ENCODE peak calls at places on chromosome 3, in seven cellular contexts. One of them, this sample, is unnamed.

GRCh38 chr3:195794708-195795107 is 17.0 kb downstream of the MUC4 start:
- DNase-seq in testis: no peak
- DNase-seq in left ventricle myocardium inferior: no peak
- DNase-seq in breast epithelium: no peak
- DNase-seq in IMR-90: no peak
- DNase-seq in left lung: no peak
- DNase-seq in SJCRH30: no peak
- DNase-seq in this sample: no peak

GRCh38 chr3:150763841-150764483 is 993 bp upstream of the SIAH2 start:
- DNase-seq in SJCRH30: peak; percentile 54
- DNase-seq in left ventricle myocardium inferior: peak; percentile 69
- DNase-seq in breast epithelium: peak; percentile 65
- DNase-seq in testis: peak; percentile 74
- DNase-seq in left lung: peak; percentile 78
- DNase-seq in IMR-90: peak; percentile 54
- DNase-seq in this sample: peak; percentile 34

GRCh38 chr3:72338942-72339749 is 509.1 kb downstream of the SHQ1 start:
- DNase-seq in testis: no peak
- DNase-seq in left ventricle myocardium inferior: peak; percentile 22
- DNase-seq in IMR-90: peak; percentile 97
- DNase-seq in SJCRH30: peak; percentile 65
- DNase-seq in breast epithelium: no peak
- DNase-seq in left lung: peak; percentile 43
- DNase-seq in this sample: no peak

GRCh38 chr3:121324320-121324719 is 221.5 kb downstream of the POLQ start:
- DNase-seq in testis: no peak
- DNase-seq in left ventricle myocardium inferior: no peak
- DNase-seq in left lung: no peak
- DNase-seq in SJCRH30: no peak
- DNase-seq in IMR-90: no peak
- DNase-seq in breast epithelium: no peak
- DNase-seq in this sample: no peak

GRCh38 chr3:173501941-173502489 is 104.5 kb downstream of the NLGN1 start:
- DNase-seq in IMR-90: peak; percentile 4
- DNase-seq in testis: no peak
- DNase-seq in left ventricle myocardium inferior: no peak
- DNase-seq in left lung: no peak
- DNase-seq in breast epithelium: no peak
- DNase-seq in SJCRH30: no peak
- DNase-seq in this sample: no peak

GRCh38 chr3:76212679-76213078 is 427.3 kb upstream of the ZNF717 start:
- DNase-seq in left lung: no peak
- DNase-seq in left ventricle myocardium inferior: no peak
- DNase-seq in SJCRH30: no peak
- DNase-seq in breast epithelium: no peak
- DNase-seq in IMR-90: no peak
- DNase-seq in testis: no peak
- DNase-seq in this sample: no peak

GRCh38 chr3:189983612-189984011 is 137.1 kb downstream of the P3H2 start:
- DNase-seq in IMR-90: no peak
- DNase-seq in left lung: no peak
- DNase-seq in SJCRH30: no peak
- DNase-seq in left ventricle myocardium inferior: no peak
- DNase-seq in testis: no peak
- DNase-seq in breast epithelium: no peak
- DNase-seq in this sample: no peak

GRCh38 chr3:99430348-99431134 is 207.9 kb upstream of the COL8A1 start:
- DNase-seq in left lung: no peak
- DNase-seq in left ventricle myocardium inferior: no peak
- DNase-seq in testis: no peak
- DNase-seq in SJCRH30: no peak
- DNase-seq in IMR-90: peak; percentile 36
- DNase-seq in breast epithelium: no peak
- DNase-seq in this sample: no peak

GRCh38 chr3:69446402-69447072 is 60.6 kb upstream of the FRMD4B start:
- DNase-seq in left ventricle myocardium inferior: no peak
- DNase-seq in testis: no peak
- DNase-seq in breast epithelium: no peak
- DNase-seq in IMR-90: no peak
- DNase-seq in SJCRH30: no peak
- DNase-seq in left lung: no peak
- DNase-seq in this sample: no peak

GRCh38 chr3:152835311-152836102 is 576 bp downstream of the P2RY1 start:
- DNase-seq in testis: peak; percentile 76
- DNase-seq in SJCRH30: peak; percentile 10
- DNase-seq in left lung: peak; percentile 60
- DNase-seq in left ventricle myocardium inferior: peak; percentile 71
- DNase-seq in breast epithelium: peak; percentile 52
- DNase-seq in IMR-90: peak; percentile 4
- DNase-seq in this sample: no peak

GRCh38 chr3:171320721-171321120 is 139.5 kb downstream of the TNIK start:
- DNase-seq in breast epithelium: no peak
- DNase-seq in IMR-90: peak; percentile 40
- DNase-seq in testis: peak; percentile 25
- DNase-seq in SJCRH30: peak; percentile 55
- DNase-seq in left lung: no peak
- DNase-seq in left ventricle myocardium inferior: no peak
- DNase-seq in this sample: no peak

GRCh38 chr3:66633982-66634381 is 133.2 kb upstream of the LRIG1 start:
- DNase-seq in IMR-90: no peak
- DNase-seq in testis: no peak
- DNase-seq in breast epithelium: no peak
- DNase-seq in left lung: no peak
- DNase-seq in left ventricle myocardium inferior: no peak
- DNase-seq in SJCRH30: no peak
- DNase-seq in this sample: no peak

GRCh38 chr3:45528429-45528828 is 66.1 kb upstream of the LIMD1 start:
- DNase-seq in left ventricle myocardium inferior: no peak
- DNase-seq in IMR-90: peak; percentile 83
- DNase-seq in breast epithelium: no peak
- DNase-seq in left lung: no peak
- DNase-seq in SJCRH30: no peak
- DNase-seq in testis: no peak
- DNase-seq in this sample: no peak

GRCh38 chr3:48558446-48559134 is 2.0 kb upstream of the PFKFB4 start:
- DNase-seq in left lung: peak; percentile 87
- DNase-seq in testis: peak; percentile 38
- DNase-seq in left ventricle myocardium inferior: peak; percentile 47
- DNase-seq in SJCRH30: no peak
- DNase-seq in IMR-90: no peak
- DNase-seq in breast epithelium: no peak
- DNase-seq in this sample: no peak

GRCh38 chr3:63864008-63864871 is 573 bp downstream of the ATXN7 start:
- DNase-seq in breast epithelium: no peak
- DNase-seq in left lung: peak; percentile 48
- DNase-seq in left ventricle myocardium inferior: peak; percentile 45
- DNase-seq in SJCRH30: peak; percentile 7
- DNase-seq in IMR-90: no peak
- DNase-seq in testis: peak; percentile 60
- DNase-seq in this sample: no peak

GRCh38 chr3:100106531-100107155 is 7.7 kb downstream of the FILIP1L start:
- DNase-seq in left ventricle myocardium inferior: no peak
- DNase-seq in breast epithelium: no peak
- DNase-seq in left lung: no peak
- DNase-seq in testis: no peak
- DNase-seq in IMR-90: peak; percentile 57
- DNase-seq in SJCRH30: no peak
- DNase-seq in this sample: no peak

GRCh38 chr3:79167651-79168416 is 600.0 kb downstream of the ROBO1 start:
- DNase-seq in testis: no peak
- DNase-seq in left ventricle myocardium inferior: no peak
- DNase-seq in SJCRH30: no peak
- DNase-seq in IMR-90: peak; percentile 97
- DNase-seq in left lung: no peak
- DNase-seq in breast epithelium: no peak
- DNase-seq in this sample: no peak

GRCh38 chr3:38002291-38002876 is 11.8 kb downstream of the VILL start:
- DNase-seq in left ventricle myocardium inferior: no peak
- DNase-seq in IMR-90: no peak
- DNase-seq in testis: no peak
- DNase-seq in left lung: peak; percentile 26
- DNase-seq in SJCRH30: no peak
- DNase-seq in breast epithelium: no peak
- DNase-seq in this sample: no peak

GRCh38 chr3:43378066-43378935 is 92.0 kb downstream of the SNRK start:
- DNase-seq in left ventricle myocardium inferior: no peak
- DNase-seq in SJCRH30: peak; percentile 8
- DNase-seq in breast epithelium: no peak
- DNase-seq in testis: peak; percentile 33
- DNase-seq in left lung: no peak
- DNase-seq in IMR-90: peak; percentile 38
- DNase-seq in this sample: peak; percentile 37

GRCh38 chr3:153052096-153052460 is 109.9 kb upstream of the RAP2B start:
- DNase-seq in testis: peak; percentile 28
- DNase-seq in left lung: peak; percentile 68
- DNase-seq in breast epithelium: no peak
- DNase-seq in left ventricle myocardium inferior: no peak
- DNase-seq in SJCRH30: peak; percentile 69
- DNase-seq in IMR-90: peak; percentile 95
- DNase-seq in this sample: no peak

GRCh38 chr3:6467186-6467585 is 393.7 kb upstream of the GRM7 start:
- DNase-seq in testis: no peak
- DNase-seq in left lung: no peak
- DNase-seq in breast epithelium: no peak
- DNase-seq in left ventricle myocardium inferior: no peak
- DNase-seq in SJCRH30: no peak
- DNase-seq in IMR-90: no peak
- DNase-seq in this sample: no peak

DNA sequence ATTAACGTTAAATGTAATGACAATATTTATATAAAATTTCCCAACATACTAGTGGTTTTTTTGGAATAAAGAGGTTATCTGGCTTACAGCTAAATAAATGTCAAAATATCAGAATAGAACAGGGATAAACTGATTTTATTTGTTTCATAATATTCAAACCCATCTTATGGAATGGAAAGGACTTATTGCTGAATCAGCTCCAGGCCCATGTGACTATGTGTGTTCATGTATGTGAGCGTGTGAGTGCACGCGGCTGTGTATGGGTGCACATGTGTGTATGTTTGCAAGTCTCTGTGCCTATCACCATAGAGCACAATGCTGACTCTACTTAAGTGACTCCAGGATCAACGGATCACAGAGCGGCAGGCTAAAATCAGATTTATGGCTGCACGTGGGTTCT is 392.3 kb upstream of the GRM7 start:
- DNase-seq in left ventricle myocardium inferior: no peak
- DNase-seq in testis: no peak
- DNase-seq in left lung: no peak
- DNase-seq in IMR-90: no peak
- DNase-seq in SJCRH30: no peak
- DNase-seq in breast epithelium: no peak
- DNase-seq in this sample: no peak
- H3K9me3 ChIP-seq in left ventricle myocardium inferior: no peaks in the 10 kb centered on the region
- H3K9me3 ChIP-seq in testis: no peaks in the 10 kb centered on the region
- H3K9me3 ChIP-seq in left lung: no peaks in the 10 kb centered on the region
- H3K9me3 ChIP-seq in IMR-90: peaks cover 3% of the 10 kb centered on the region
- H3K9me3 ChIP-seq in SJCRH30: no peaks in the 10 kb centered on the region
- H3K9me3 ChIP-seq in breast epithelium: no peaks in the 10 kb centered on the region
- H3K9me3 ChIP-seq in this sample: no peaks in the 10 kb centered on the region

GRCh38 chr3:6528951-6529350 is 332.0 kb upstream of the GRM7 start:
- DNase-seq in testis: no peak
- DNase-seq in IMR-90: no peak
- DNase-seq in left ventricle myocardium inferior: no peak
- DNase-seq in SJCRH30: no peak
- DNase-seq in left lung: no peak
- DNase-seq in breast epithelium: no peak
- DNase-seq in this sample: no peak
- H3K9me3 ChIP-seq in testis: no peaks in the 10 kb centered on the region
- H3K9me3 ChIP-seq in IMR-90: peaks cover 5% of the 10 kb centered on the region
- H3K9me3 ChIP-seq in left ventricle myocardium inferior: no peaks in the 10 kb centered on the region
- H3K9me3 ChIP-seq in SJCRH30: no peaks in the 10 kb centered on the region
- H3K9me3 ChIP-seq in left lung: no peaks in the 10 kb centered on the region
- H3K9me3 ChIP-seq in breast epithelium: no peaks in the 10 kb centered on the region
- H3K9me3 ChIP-seq in this sample: no peaks in the 10 kb centered on the region

DNA sequence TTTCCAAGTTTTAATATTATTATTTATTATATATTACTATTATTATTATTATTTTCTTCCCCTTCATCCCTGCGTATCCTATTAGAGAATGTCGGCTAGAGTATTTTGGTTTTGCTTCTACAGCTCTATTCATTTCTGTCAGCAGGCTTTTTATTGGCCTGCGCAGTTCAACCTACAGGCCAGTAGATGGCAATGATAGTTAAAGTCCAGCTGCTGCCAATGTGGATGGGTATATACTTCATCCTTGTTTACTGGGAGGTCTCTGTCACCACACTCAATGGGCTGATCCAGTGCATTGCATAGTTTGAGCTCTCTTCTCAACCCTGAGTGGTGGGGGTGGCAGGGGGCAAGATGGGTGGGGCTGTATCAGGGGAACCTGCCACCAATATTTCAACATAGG is 799.8 kb downstream of the NSUN3 start:
- DNase-seq in left lung: no peak
- DNase-seq in left ventricle myocardium inferior: no peak
- DNase-seq in breast epithelium: no peak
- DNase-seq in IMR-90: no peak
- DNase-seq in testis: peak; percentile 52
- DNase-seq in SJCRH30: peak; percentile 27
- DNase-seq in this sample: no peak
- H3K9me3 ChIP-seq in left lung: peaks cover 57% of the 10 kb centered on the region
- H3K9me3 ChIP-seq in left ventricle myocardium inferior: peaks cover 67% of the 10 kb centered on the region
- H3K9me3 ChIP-seq in breast epithelium: peaks cover 19% of the 10 kb centered on the region
- H3K9me3 ChIP-seq in IMR-90: peaks cover 6% of the 10 kb centered on the region
- H3K9me3 ChIP-seq in testis: no peaks in the 10 kb centered on the region
- H3K9me3 ChIP-seq in SJCRH30: peaks cover 4% of the 10 kb centered on the region
- H3K9me3 ChIP-seq in this sample: no peaks in the 10 kb centered on the region

DNA sequence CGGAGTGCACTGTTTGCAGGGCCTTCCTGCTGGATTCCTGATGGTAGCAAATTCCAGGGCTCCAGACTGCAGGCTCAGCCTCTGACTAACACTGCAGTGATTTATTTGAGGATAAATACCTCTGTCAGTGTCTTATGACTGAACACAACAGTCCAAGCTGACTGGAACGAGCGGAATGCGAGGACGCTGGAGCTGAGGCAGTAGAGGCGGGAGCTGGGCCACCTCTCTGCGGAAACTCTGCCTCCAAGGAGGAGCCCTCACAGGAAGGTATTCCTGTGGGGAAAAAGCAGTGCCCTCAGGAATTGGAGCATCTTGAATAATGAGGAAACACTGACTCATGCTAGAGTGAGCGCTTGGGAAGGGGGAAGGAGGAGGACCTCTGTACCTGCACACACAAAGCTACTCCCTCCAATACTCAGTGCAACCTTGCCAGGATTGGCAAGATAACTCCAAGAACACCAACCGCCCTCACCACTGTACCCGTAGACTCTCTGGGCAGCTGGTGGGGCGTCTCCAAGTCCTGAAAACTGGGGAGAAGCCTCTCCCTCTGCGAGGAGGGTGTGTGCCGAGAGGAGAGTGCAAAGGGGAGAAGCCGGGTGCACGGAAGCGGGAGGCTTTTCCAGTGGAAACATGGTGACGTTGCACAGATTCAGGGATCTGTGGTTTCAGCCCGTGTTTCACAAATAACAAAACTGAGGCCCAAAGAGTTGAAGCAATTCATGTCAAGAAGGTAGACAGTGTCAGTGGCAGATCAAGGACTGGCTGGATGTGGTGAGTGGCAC is 43.0 kb downstream of the VGLL4 start:
- DNase-seq in left lung: peak; percentile 73
- DNase-seq in testis: peak; percentile 82
- DNase-seq in breast epithelium: peak; percentile 83
- DNase-seq in left ventricle myocardium inferior: peak; percentile 64
- DNase-seq in SJCRH30: peak; percentile 88
- DNase-seq in IMR-90: peak; percentile 100
- DNase-seq in this sample: no peak
- H3K9me3 ChIP-seq in left lung: no peaks in the 10 kb centered on the region
- H3K9me3 ChIP-seq in testis: no peaks in the 10 kb centered on the region
- H3K9me3 ChIP-seq in breast epithelium: no peaks in the 10 kb centered on the region
- H3K9me3 ChIP-seq in left ventricle myocardium inferior: no peaks in the 10 kb centered on the region
- H3K9me3 ChIP-seq in SJCRH30: peaks cover 4% of the 10 kb centered on the region
- H3K9me3 ChIP-seq in IMR-90: no peaks in the 10 kb centered on the region
- H3K9me3 ChIP-seq in this sample: no peaks in the 10 kb centered on the region

This sample was measured in T-helper 17 cell.